ENCODE peak calls at places on chromosomes 12 and 14, in seven cellular contexts. R is dermis microvascular lymphatic vessel endothelial cell, E is H9, U is Calu3, C is heart right ventricle, V is pancreas, M is GM04504. G is an unnamed sample.

GRCh38 chr14:36227802-36228201 is 51.3 kb upstream of the PTCSC3 start:
- DNase-seq in R (no peak), E (no peak), U (peak; percentile 31), C (no peak), V (no peak), M (no peak), G (no peak)

GRCh38 chr12:75550906-75551305 is 39.5 kb upstream of the KRR1 start:
- DNase-seq in R (no peak), E (no peak), U (no peak), C (no peak), V (no peak), M (no peak), G (no peak)

GRCh38 chr14:62179367-62180018 is 417.3 kb downstream of the SNAPC1 start:
- DNase-seq in R (peak; percentile 29), E (peak; percentile 64), U (peak; percentile 51), C (peak; percentile 29), V (peak; percentile 50), M (peak; percentile 81), G (peak; percentile 30)

GRCh38 chr12:92558806-92559205 is 144.0 kb upstream of the PLEKHG7 start:
- DNase-seq in R (no peak), E (no peak), U (no peak), C (no peak), V (no peak), M (no peak), G (peak; percentile 60)

GRCh38 chr12:118271199-118271598 is 101.5 kb downstream of the TAOK3 start:
- DNase-seq in R (no peak), E (no peak), U (no peak), C (no peak), V (no peak), M (no peak), G (peak; percentile 13)

GRCh38 chr14:88562831-88563686 is at the start of gene ZC3H14:
- DNase-seq in R (peak; percentile 67), E (peak; percentile 90), U (peak; percentile 89), C (peak; percentile 82), V (peak; percentile 80), M (peak; percentile 69), G (peak; percentile 76)

GRCh38 chr14:33484264-33484663 is 466.6 kb downstream of the EGLN3 start:
- DNase-seq in R (peak; percentile 7), E (no peak), U (no peak), C (no peak), V (no peak), M (no peak), G (no peak)

GRCh38 chr14:74913986-74914573 is 9.0 kb downstream of the RPS6KL1 start:
- DNase-seq in R (peak; percentile 64), E (peak; percentile 62), U (peak; percentile 62), C (peak; percentile 82), V (no peak), M (peak; percentile 50), G (peak; percentile 42)

GRCh38 chr12:26195250-26195640 is at the start of gene SSPN:
- DNase-seq in R (no peak), E (peak; percentile 67), U (peak; percentile 68), C (peak; percentile 73), V (peak; percentile 84), M (peak; percentile 27), G (no peak)

GRCh38 chr12:12008232-12008850 is 62.4 kb upstream of the BCL2L14 start:
- DNase-seq in R (no peak), E (peak; percentile 63), U (no peak), C (no peak), V (no peak), M (no peak), G (no peak)

GRCh38 chr14:55221186-55221585 is 29.8 kb upstream of the DLGAP5 start:
- DNase-seq in R (peak; percentile 5), E (no peak), U (no peak), C (no peak), V (no peak), M (peak; percentile 17), G (peak; percentile 75)

GRCh38 chr12:93587601-93588000 is 15.1 kb downstream of the SOCS2 start:
- DNase-seq in R (no peak), E (no peak), U (no peak), C (no peak), V (no peak), M (no peak), G (no peak)

GRCh38 chr14:93317836-93318807 is 14.7 kb downstream of the BTBD7 start:
- DNase-seq in R (no peak), E (no peak), U (peak; percentile 25), C (no peak), V (no peak), M (no peak), G (no peak)

GRCh38 chr12:131494141-131494733 is 216.7 kb upstream of the SFSWAP start:
- DNase-seq in R (no peak), E (peak; percentile 21), U (no peak), C (no peak), V (no peak), M (no peak), G (no peak)

GRCh38 chr12:66497000-66497897 is 181.6 kb downstream of the GRIP1 start:
- DNase-seq in R (no peak), E (peak; percentile 88), U (no peak), C (no peak), V (no peak), M (no peak), G (peak; percentile 18)

GRCh38 chr14:68777644-68778043 is 15.2 kb downstream of the ZFP36L1 start:
- DNase-seq in R (no peak), E (no peak), U (no peak), C (no peak), V (no peak), M (no peak), G (no peak)

GRCh38 chr14:54147285-54147684 is 190.7 kb upstream of the BMP4 start:
- DNase-seq in R (peak; percentile 4), E (no peak), U (no peak), C (no peak), V (no peak), M (peak; percentile 12), G (peak; percentile 70)

GRCh38 chr12:125090437-125090836 is 25.2 kb downstream of the AACS start:
- DNase-seq in R (no peak), E (no peak), U (no peak), C (no peak), V (no peak), M (no peak), G (no peak)

GRCh38 chr12:42666671-42667243 is 77.2 kb upstream of the PRICKLE1 start:
- DNase-seq in R (no peak), E (peak; percentile 56), U (peak; percentile 28), C (no peak), V (no peak), M (no peak), G (peak; percentile 51)

GRCh38 chr12:107390414-107390813 is 295.2 kb upstream of the PWP1 start:
- DNase-seq in R (no peak), E (no peak), U (no peak), C (no peak), V (no peak), M (no peak), G (no peak)

GRCh38 chr12:34188974-34189373 is 166.7 kb downstream of the ALG10 start:
- DNase-seq in R (no peak), E (no peak), U (no peak), C (no peak), V (no peak), M (no peak), G (no peak)

GRCh38 chr14:101503431-101504095 is 57.7 kb upstream of the DIO3 start:
- DNase-seq in R (no peak), E (peak; percentile 19), U (no peak), C (no peak), V (no peak), M (no peak), G (no peak)

GRCh38 chr12:42588981-42589464 is 523 bp downstream of the PRICKLE1 start:
- DNase-seq in R (no peak), E (peak; percentile 76), U (peak; percentile 56), C (peak; percentile 62), V (peak; percentile 11), M (no peak), G (no peak)

GRCh38 chr14:79629372-79629771 is 581.9 kb downstream of the DIO2 start:
- DNase-seq in R (no peak), E (no peak), U (no peak), C (no peak), V (no peak), M (no peak), G (no peak)

GRCh38 chr12:72368719-72369505 is 96.7 kb downstream of the TRHDE start:
- DNase-seq in R (no peak), E (no peak), U (peak; percentile 32), C (no peak), V (peak; percentile 75), M (no peak), G (no peak)